ENCODE peak calls at places on chromosomes 3 and 15, in nine cellular contexts. F is AG04450, I is thoracic aorta, K is right atrium auricular region, E is upper lobe of right lung, G is esophagus muscularis mucosa, R is transverse colon, W is body of pancreas, A is SK-N-SH. B is an unnamed sample.

GRCh38 chr3:161644871-161645636 is 148.4 kb downstream of the OTOL1 start:
- DNase-seq in F (no peak), I (no peak), K (no peak), E (no peak), G (no peak), R (no peak), W (no peak), A (no peak), B (no peak)

GRCh38 chr3:5010706-5011554 is 31.7 kb downstream of the BHLHE40 start:
- DNase-seq in F (no peak), I (no peak), K (no peak), E (peak; percentile 34), G (no peak), R (peak; percentile 61), W (no peak), A (no peak), B (no peak)

GRCh38 chr15:75666823-75667501 is 19.2 kb downstream of the SNX33 start:
- DNase-seq in F (peak; percentile 91), I (peak; percentile 86), K (peak; percentile 96), E (peak; percentile 81), G (no peak), R (peak; percentile 71), W (peak; percentile 67), A (no peak), B (peak; percentile 82)

GRCh38 chr3:14467723-14468620 is 65.6 kb downstream of the SLC6A6 start:
- DNase-seq in F (no peak), I (no peak), K (no peak), E (no peak), G (no peak), R (peak; percentile 35), W (peak; percentile 40), A (peak; percentile 92), B (no peak)

GRCh38 chr15:41235929-41236328 is 4.9 kb downstream of the CHP1 start:
- DNase-seq in F (no peak), I (no peak), K (no peak), E (no peak), G (no peak), R (no peak), W (no peak), A (no peak), B (no peak)

GRCh38 chr3:71029770-71030169 is 553.8 kb downstream of the FOXP1 start:
- DNase-seq in F (no peak), I (no peak), K (no peak), E (no peak), G (no peak), R (no peak), W (no peak), A (no peak), B (no peak)

GRCh38 chr3:46923559-46924350 is 46.2 kb downstream of the PTH1R start:
- DNase-seq in F (no peak), I (no peak), K (no peak), E (peak; percentile 72), G (no peak), R (peak; percentile 43), W (peak; percentile 51), A (peak; percentile 79), B (peak; percentile 58)

GRCh38 chr15:88938802-88939485 is 25.8 kb upstream of the MFGE8 start:
- DNase-seq in F (no peak), I (no peak), K (no peak), E (no peak), G (no peak), R (no peak), W (no peak), A (no peak), B (no peak)

DNA sequence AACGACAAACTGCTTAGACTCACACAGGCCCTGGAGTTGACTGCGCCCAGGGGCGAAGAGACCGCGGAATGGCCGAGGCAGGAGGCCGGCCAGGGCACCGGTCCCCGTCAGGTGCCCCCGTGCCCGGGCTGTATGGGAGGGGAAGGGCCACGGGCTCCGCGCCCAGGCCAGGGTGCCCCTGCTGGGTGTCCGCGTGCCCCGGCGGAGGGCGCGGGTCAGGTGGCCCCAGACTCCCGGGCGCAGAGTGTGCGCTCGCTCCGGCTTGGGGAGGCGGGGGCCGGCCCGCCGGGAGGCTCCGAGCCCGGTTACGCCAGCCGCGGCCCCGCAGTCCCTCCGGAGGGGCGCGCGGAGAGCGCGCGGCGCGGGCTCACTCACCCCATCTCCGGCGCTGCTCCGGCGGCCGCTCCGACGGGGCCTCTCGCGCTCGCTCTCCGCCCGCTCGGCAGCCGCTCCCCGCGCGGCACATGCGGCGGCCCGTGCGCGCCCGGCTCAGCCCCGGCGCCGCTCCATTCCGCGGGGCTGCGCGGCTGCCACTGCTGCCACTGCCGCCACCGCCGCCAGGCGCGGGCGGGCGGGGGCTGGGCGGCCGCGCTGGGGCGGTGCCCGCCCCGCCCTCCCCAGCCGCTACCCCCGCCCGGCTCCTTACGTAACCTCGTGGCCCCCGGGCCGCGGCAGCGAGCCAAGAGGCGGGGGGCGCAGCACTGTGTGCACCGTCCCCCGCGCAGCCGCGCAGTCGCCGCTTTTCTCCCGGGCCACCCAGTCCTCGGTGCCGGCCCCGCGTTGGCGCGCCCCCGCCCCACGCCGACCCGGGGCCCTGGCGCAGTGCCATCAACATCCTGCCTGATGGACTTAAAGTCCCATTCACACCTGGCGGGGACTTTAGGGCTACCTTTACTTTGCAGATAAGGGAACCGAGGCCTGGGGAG is at the start of gene HOMER2:
- DNase-seq in F (no peak), I (no peak), K (no peak), E (peak; percentile 79), G (no peak), R (peak; percentile 15), W (peak; percentile 92), A (peak; percentile 91), B (peak; percentile 58)
- H3K4me3 ChIP-seq in F (peak within 1 kb of the TSS; percentile 17), I (peak within 1 kb of the TSS; percentile 68), K (peak within 1 kb of the TSS; percentile 54), E (peak within 1 kb of the TSS; percentile 56), G (peak within 1 kb of the TSS; percentile 62), R (peak within 1 kb of the TSS; percentile 65), W (peak within 1 kb of the TSS; percentile 64), A (peak within 1 kb of the TSS; percentile 59), B (peak within 1 kb of the TSS; percentile 59)

DNA sequence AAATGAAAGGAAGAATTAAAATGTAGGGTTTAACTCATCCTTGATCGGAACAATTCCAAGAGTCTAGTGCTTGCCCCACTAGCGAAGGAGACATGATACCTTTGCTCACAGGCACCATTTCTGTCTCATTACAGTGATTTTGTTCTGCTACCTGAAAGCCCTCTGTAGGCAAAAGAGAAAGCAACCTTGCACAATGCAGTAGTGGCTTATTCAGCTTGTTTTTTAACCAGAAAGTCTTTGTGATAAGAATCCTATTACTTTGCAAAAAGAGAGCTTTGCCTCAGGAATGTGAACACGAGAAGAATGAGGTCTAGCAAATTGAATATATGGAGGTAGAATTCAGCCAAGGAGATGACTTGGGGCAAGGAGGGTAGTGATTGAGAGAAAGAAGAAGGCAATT is 684.4 kb downstream of the GRM7 start:
- DNase-seq in F (no peak), I (no peak), K (no peak), E (no peak), G (no peak), R (no peak), W (no peak), A (no peak), B (no peak)
- H3K9me3 ChIP-seq in F (peaks cover 18% of the 10 kb centered on the region), I (no peaks in the 10 kb centered on the region), K (no peaks in the 10 kb centered on the region), E (no peaks in the 10 kb centered on the region), G (no peaks in the 10 kb centered on the region), R (no peaks in the 10 kb centered on the region), W (no peaks in the 10 kb centered on the region), A (no peaks in the 10 kb centered on the region), B (no peaks in the 10 kb centered on the region)

GRCh38 chr3:59264366-59264765 is 214.5 kb upstream of the CFAP20DC start:
- DNase-seq in F (no peak), I (no peak), K (no peak), E (no peak), G (peak; percentile 68), R (no peak), W (no peak), A (no peak), B (no peak)
- TF ChIP-seq CTCF in F (no peak), I (no peak), K (no peak), E (no peak), G (no peak), R (no peak), W (no peak), A (no peak), B (no peak)

GRCh38 chr15:57283774-57284508 is 92.4 kb upstream of the CGNL1 start:
- DNase-seq in F (no peak), I (no peak), K (no peak), E (no peak), G (no peak), R (no peak), W (no peak), A (no peak), B (no peak)
- H3K4me3 ChIP-seq in F (no peak overlapping the region), I (no peak overlapping the region), K (no peak overlapping the region), E (no peak overlapping the region), G (no peak overlapping the region), R (no peak overlapping the region), W (no peak overlapping the region), A (no peak overlapping the region), B (no peak overlapping the region)

DNA sequence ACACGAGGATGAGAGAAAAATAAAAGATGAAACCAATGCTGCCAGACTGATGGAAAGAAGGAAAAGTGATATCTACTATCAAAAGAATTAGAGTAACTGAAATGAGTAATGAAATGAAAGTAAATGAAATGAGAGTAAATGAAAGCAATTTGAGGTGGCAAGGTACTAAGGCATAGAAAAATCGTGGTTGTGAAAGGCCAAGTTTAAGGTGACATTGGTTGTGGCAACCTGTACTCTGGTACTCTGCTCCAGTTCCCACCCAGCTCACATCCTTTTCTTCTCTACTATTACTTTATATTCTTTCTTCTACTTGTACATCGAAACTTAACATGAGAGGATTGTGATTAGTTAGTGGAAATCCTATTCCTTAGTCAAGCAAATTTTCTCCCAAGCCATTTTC is 10.1 kb downstream of the RFX7 start:
- DNase-seq in F (no peak), I (no peak), K (no peak), E (no peak), G (no peak), R (no peak), W (no peak), A (no peak), B (no peak)
- H3K9me3 ChIP-seq in F (peaks cover 14% of the 10 kb centered on the region), I (peaks cover 9% of the 10 kb centered on the region), K (peaks cover 3% of the 10 kb centered on the region), E (peaks cover 12% of the 10 kb centered on the region), G (no peaks in the 10 kb centered on the region), R (peaks cover 18% of the 10 kb centered on the region), W (no peaks in the 10 kb centered on the region), A (no peaks in the 10 kb centered on the region), B (peaks cover 18% of the 10 kb centered on the region)

GRCh38 chr15:51833782-51834181 is 4.3 kb downstream of the TMOD3 start:
- DNase-seq in F (no peak), I (no peak), K (no peak), E (no peak), G (no peak), R (no peak), W (no peak), A (no peak), B (no peak)
- TF ChIP-seq CTCF in F (no peak), I (no peak), K (no peak), E (no peak), G (no peak), R (no peak), W (no peak), A (no peak), B (no peak)

DNA sequence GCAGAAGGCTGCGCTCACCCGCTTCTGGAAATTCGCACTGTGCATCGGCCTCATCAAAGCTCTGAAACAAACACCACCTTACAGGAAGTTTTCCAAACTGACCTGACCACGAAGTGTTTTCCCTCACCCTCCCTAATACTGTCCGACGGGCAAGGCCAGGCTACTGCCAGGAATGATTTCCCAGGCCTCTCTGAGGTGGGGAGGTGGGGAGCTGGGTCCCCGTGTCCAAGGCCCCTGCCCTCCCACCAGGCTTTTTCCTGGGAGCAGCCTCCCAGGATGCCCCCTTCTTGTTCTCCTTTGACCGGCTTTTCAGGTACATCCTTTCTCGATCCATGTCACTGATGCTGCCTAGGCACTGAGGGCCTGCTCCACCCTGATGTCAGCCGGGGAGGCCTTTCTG is 25.0 kb upstream of the MUC4 start:
- DNase-seq in F (no peak), I (no peak), K (no peak), E (no peak), G (no peak), R (no peak), W (no peak), A (no peak), B (no peak)
- H3K4me3 ChIP-seq in F (no peak overlapping the region), I (no peak overlapping the region), K (no peak overlapping the region), E (no peak overlapping the region), G (no peak overlapping the region), R (no peak overlapping the region), W (no peak overlapping the region), A (no peak overlapping the region), B (no peak overlapping the region)

GRCh38 chr3:153349138-153349499 is 187.1 kb downstream of the RAP2B start:
- DNase-seq in F (no peak), I (no peak), K (no peak), E (no peak), G (no peak), R (no peak), W (no peak), A (no peak), B (no peak)
- H3K9me3 ChIP-seq in F (no peaks in the 10 kb centered on the region), I (no peaks in the 10 kb centered on the region), K (no peaks in the 10 kb centered on the region), E (no peaks in the 10 kb centered on the region), G (no peaks in the 10 kb centered on the region), R (no peaks in the 10 kb centered on the region), W (no peaks in the 10 kb centered on the region), A (peaks cover 5% of the 10 kb centered on the region), B (no peaks in the 10 kb centered on the region)